ENCODE peak calls at places on chromosomes 6 and 20, in nine cellular contexts. One of them, this sample, is unnamed.

GRCh38 chr20:46438156-46438750 is 31.8 kb upstream of the ELMO2 start:
- DNase-seq in psoas muscle: no peak
- DNase-seq in endothelial cell of umbilical vein: peak
- DNase-seq in coronary artery: no peak
- DNase-seq in left lung: no peak
- DNase-seq in A549: peak
- DNase-seq in CD4-positive, alpha-beta T cell: no peak
- DNase-seq in Calu3: peak
- DNase-seq in foreskin fibroblast: peak
- DNase-seq in this sample: peak

GRCh38 chr6:160395187-160395586 is 47.0 kb downstream of the SLC22A3 start:
- DNase-seq in psoas muscle: no peak
- DNase-seq in Calu3: no peak
- DNase-seq in CD4-positive, alpha-beta T cell: no peak
- DNase-seq in endothelial cell of umbilical vein: no peak
- DNase-seq in left lung: no peak
- DNase-seq in foreskin fibroblast: no peak
- DNase-seq in A549: no peak
- DNase-seq in coronary artery: no peak
- DNase-seq in this sample: no peak

GRCh38 chr6:27532820-27533538 is 60.1 kb upstream of the ZNF184 start:
- DNase-seq in left lung: no peak
- DNase-seq in CD4-positive, alpha-beta T cell: no peak
- DNase-seq in endothelial cell of umbilical vein: no peak
- DNase-seq in psoas muscle: no peak
- DNase-seq in A549: no peak
- DNase-seq in Calu3: no peak
- DNase-seq in coronary artery: no peak
- DNase-seq in foreskin fibroblast: no peak
- DNase-seq in this sample: no peak

GRCh38 chr6:119172813-119173212 is 94.3 kb upstream of the FAM184A start:
- DNase-seq in psoas muscle: no peak
- DNase-seq in CD4-positive, alpha-beta T cell: no peak
- DNase-seq in A549: no peak
- DNase-seq in endothelial cell of umbilical vein: no peak
- DNase-seq in coronary artery: no peak
- DNase-seq in foreskin fibroblast: no peak
- DNase-seq in left lung: no peak
- DNase-seq in Calu3: no peak
- DNase-seq in this sample: no peak

GRCh38 chr20:4717816-4718215 is 3.9 kb upstream of the PRND start:
- DNase-seq in coronary artery: no peak
- DNase-seq in left lung: no peak
- DNase-seq in Calu3: no peak
- DNase-seq in foreskin fibroblast: peak
- DNase-seq in endothelial cell of umbilical vein: no peak
- DNase-seq in A549: no peak
- DNase-seq in psoas muscle: no peak
- DNase-seq in CD4-positive, alpha-beta T cell: no peak
- DNase-seq in this sample: no peak

GRCh38 chr6:135759831-135760230 is 91.7 kb upstream of the PDE7B start:
- DNase-seq in psoas muscle: no peak
- DNase-seq in Calu3: peak
- DNase-seq in left lung: no peak
- DNase-seq in A549: peak
- DNase-seq in coronary artery: no peak
- DNase-seq in foreskin fibroblast: no peak
- DNase-seq in endothelial cell of umbilical vein: peak
- DNase-seq in CD4-positive, alpha-beta T cell: no peak
- DNase-seq in this sample: no peak

GRCh38 chr20:57003012-57003411 is 263.4 kb downstream of the BMP7 start:
- DNase-seq in psoas muscle: no peak
- DNase-seq in coronary artery: no peak
- DNase-seq in A549: no peak
- DNase-seq in left lung: no peak
- DNase-seq in foreskin fibroblast: no peak
- DNase-seq in CD4-positive, alpha-beta T cell: no peak
- DNase-seq in Calu3: no peak
- DNase-seq in endothelial cell of umbilical vein: no peak
- DNase-seq in this sample: no peak

GRCh38 chr6:15244605-15245360 is 1.1 kb upstream of the JARID2 start:
- DNase-seq in CD4-positive, alpha-beta T cell: peak
- DNase-seq in psoas muscle: peak
- DNase-seq in endothelial cell of umbilical vein: peak
- DNase-seq in coronary artery: peak
- DNase-seq in Calu3: peak
- DNase-seq in foreskin fibroblast: peak
- DNase-seq in A549: peak
- DNase-seq in left lung: no peak
- DNase-seq in this sample: peak

GRCh38 chr20:49612127-49612738 is 44.3 kb upstream of the PTGIS start:
- DNase-seq in endothelial cell of umbilical vein: no peak
- DNase-seq in A549: no peak
- DNase-seq in Calu3: peak
- DNase-seq in foreskin fibroblast: no peak
- DNase-seq in CD4-positive, alpha-beta T cell: no peak
- DNase-seq in coronary artery: no peak
- DNase-seq in psoas muscle: peak
- DNase-seq in left lung: no peak
- DNase-seq in this sample: no peak

GRCh38 chr6:141364232-141364631 is 768.5 kb upstream of the GJE1 start:
- DNase-seq in A549: no peak
- DNase-seq in CD4-positive, alpha-beta T cell: no peak
- DNase-seq in psoas muscle: no peak
- DNase-seq in left lung: no peak
- DNase-seq in foreskin fibroblast: no peak
- DNase-seq in endothelial cell of umbilical vein: no peak
- DNase-seq in Calu3: no peak
- DNase-seq in coronary artery: no peak
- DNase-seq in this sample: no peak

GRCh38 chr6:78505178-78505577 is 362.2 kb upstream of the IRAK1BP1 start:
- DNase-seq in Calu3: no peak
- DNase-seq in left lung: no peak
- DNase-seq in psoas muscle: no peak
- DNase-seq in endothelial cell of umbilical vein: no peak
- DNase-seq in coronary artery: no peak
- DNase-seq in A549: no peak
- DNase-seq in CD4-positive, alpha-beta T cell: no peak
- DNase-seq in foreskin fibroblast: no peak
- DNase-seq in this sample: no peak

GRCh38 chr6:131950767-131951575 is at the start of gene CCN2:
- DNase-seq in left lung: peak
- DNase-seq in CD4-positive, alpha-beta T cell: no peak
- DNase-seq in A549: peak
- DNase-seq in foreskin fibroblast: peak
- DNase-seq in psoas muscle: peak
- DNase-seq in endothelial cell of umbilical vein: peak
- DNase-seq in coronary artery: peak
- DNase-seq in Calu3: peak
- DNase-seq in this sample: peak

GRCh38 chr6:134267917-134268361 is 50.0 kb downstream of the SGK1 start:
- DNase-seq in endothelial cell of umbilical vein: no peak
- DNase-seq in psoas muscle: no peak
- DNase-seq in coronary artery: no peak
- DNase-seq in A549: no peak
- DNase-seq in Calu3: no peak
- DNase-seq in CD4-positive, alpha-beta T cell: no peak
- DNase-seq in foreskin fibroblast: no peak
- DNase-seq in left lung: no peak
- DNase-seq in this sample: no peak

GRCh38 chr20:16011061-16011460 is 562.2 kb downstream of the KIF16B start:
- DNase-seq in foreskin fibroblast: no peak
- DNase-seq in CD4-positive, alpha-beta T cell: no peak
- DNase-seq in endothelial cell of umbilical vein: no peak
- DNase-seq in Calu3: no peak
- DNase-seq in left lung: no peak
- DNase-seq in A549: no peak
- DNase-seq in psoas muscle: no peak
- DNase-seq in coronary artery: no peak
- DNase-seq in this sample: no peak

GRCh38 chr20:45181639-45182038 is 6.9 kb downstream of the PI3 start:
- DNase-seq in Calu3: no peak
- DNase-seq in coronary artery: no peak
- DNase-seq in foreskin fibroblast: peak
- DNase-seq in CD4-positive, alpha-beta T cell: no peak
- DNase-seq in left lung: no peak
- DNase-seq in endothelial cell of umbilical vein: no peak
- DNase-seq in psoas muscle: no peak
- DNase-seq in A549: no peak
- DNase-seq in this sample: no peak

GRCh38 chr6:107729098-107729497 is 95.0 kb downstream of the SCML4 start:
- DNase-seq in coronary artery: no peak
- DNase-seq in endothelial cell of umbilical vein: no peak
- DNase-seq in psoas muscle: no peak
- DNase-seq in CD4-positive, alpha-beta T cell: no peak
- DNase-seq in foreskin fibroblast: no peak
- DNase-seq in Calu3: peak
- DNase-seq in A549: no peak
- DNase-seq in left lung: no peak
- DNase-seq in this sample: no peak
- TF ChIP-seq CTCF in coronary artery: no peak
- TF ChIP-seq CTCF in endothelial cell of umbilical vein: no peak
- TF ChIP-seq CTCF in psoas muscle: no peak
- TF ChIP-seq CTCF in CD4-positive, alpha-beta T cell: no peak
- TF ChIP-seq CTCF in foreskin fibroblast: peak
- TF ChIP-seq CTCF in Calu3: no peak
- TF ChIP-seq CTCF in A549: no peak
- TF ChIP-seq CTCF in left lung: no peak
- TF ChIP-seq CTCF in this sample: no peak

DNA sequence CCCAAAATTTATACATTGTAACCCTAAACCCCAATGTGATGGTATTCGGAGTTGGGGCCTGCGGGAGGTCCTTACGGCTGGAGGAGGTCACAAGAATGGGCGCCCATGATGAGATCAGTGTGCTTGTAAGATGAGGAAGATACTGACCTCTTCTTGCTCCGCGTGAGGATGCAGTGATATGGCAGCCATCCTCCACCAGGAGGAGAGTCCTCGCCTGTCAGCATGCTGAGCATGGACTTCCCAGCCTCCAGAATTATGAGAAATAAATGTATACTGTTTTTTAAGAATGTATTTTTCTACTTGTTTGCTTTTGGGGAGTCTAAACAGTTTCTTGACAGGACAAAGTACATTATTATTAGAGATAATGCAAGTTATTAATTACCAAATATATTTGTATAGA is 8.7 kb upstream of the SYNDIG1 start:
- DNase-seq in coronary artery: no peak
- DNase-seq in left lung: no peak
- DNase-seq in foreskin fibroblast: no peak
- DNase-seq in A549: no peak
- DNase-seq in endothelial cell of umbilical vein: no peak
- DNase-seq in CD4-positive, alpha-beta T cell: no peak
- DNase-seq in Calu3: no peak
- DNase-seq in psoas muscle: no peak
- DNase-seq in this sample: no peak
- TF ChIP-seq CTCF in coronary artery: no peak
- TF ChIP-seq CTCF in left lung: no peak
- TF ChIP-seq CTCF in foreskin fibroblast: peak
- TF ChIP-seq CTCF in A549: no peak
- TF ChIP-seq CTCF in endothelial cell of umbilical vein: no peak
- TF ChIP-seq CTCF in CD4-positive, alpha-beta T cell: no peak
- TF ChIP-seq CTCF in Calu3: no peak
- TF ChIP-seq CTCF in psoas muscle: no peak
- TF ChIP-seq CTCF in this sample: no peak

GRCh38 chr6:63573899-63574553 is 1.7 kb downstream of the LOC128125822 start:
- DNase-seq in foreskin fibroblast: peak
- DNase-seq in CD4-positive, alpha-beta T cell: no peak
- DNase-seq in coronary artery: no peak
- DNase-seq in left lung: no peak
- DNase-seq in endothelial cell of umbilical vein: peak
- DNase-seq in A549: no peak
- DNase-seq in psoas muscle: no peak
- DNase-seq in Calu3: peak
- DNase-seq in this sample: peak

GRCh38 chr6:63571883-63572732 is at the start of the genes LOC128125822 and PTP4A1:
- DNase-seq in Calu3: peak
- DNase-seq in left lung: peak
- DNase-seq in psoas muscle: peak
- DNase-seq in endothelial cell of umbilical vein: peak
- DNase-seq in A549: peak
- DNase-seq in foreskin fibroblast: peak
- DNase-seq in CD4-positive, alpha-beta T cell: peak
- DNase-seq in coronary artery: peak
- DNase-seq in this sample: peak

GRCh38 chr6:63572733-63573139 is 456 bp downstream of the LOC128125822 start:
- DNase-seq in coronary artery: no peak
- DNase-seq in endothelial cell of umbilical vein: no peak
- DNase-seq in Calu3: no peak
- DNase-seq in CD4-positive, alpha-beta T cell: no peak
- DNase-seq in psoas muscle: no peak
- DNase-seq in foreskin fibroblast: no peak
- DNase-seq in left lung: peak
- DNase-seq in A549: no peak
- DNase-seq in this sample: peak

GRCh38 chr6:63573140-63573898 is 1.0 kb downstream of the LOC128125822 start:
- DNase-seq in CD4-positive, alpha-beta T cell: peak
- DNase-seq in foreskin fibroblast: peak
- DNase-seq in coronary artery: peak
- DNase-seq in Calu3: peak
- DNase-seq in left lung: peak
- DNase-seq in A549: no peak
- DNase-seq in endothelial cell of umbilical vein: peak
- DNase-seq in psoas muscle: peak
- DNase-seq in this sample: peak

GRCh38 chr6:63571382-63571882 is 848 bp upstream of the LOC128125822 start:
- DNase-seq in left lung: no peak
- DNase-seq in foreskin fibroblast: no peak
- DNase-seq in CD4-positive, alpha-beta T cell: no peak
- DNase-seq in endothelial cell of umbilical vein: no peak
- DNase-seq in coronary artery: no peak
- DNase-seq in A549: no peak
- DNase-seq in psoas muscle: no peak
- DNase-seq in Calu3: no peak
- DNase-seq in this sample: no peak
- TF ChIP-seq CTCF in left lung: no peak
- TF ChIP-seq CTCF in foreskin fibroblast: no peak
- TF ChIP-seq CTCF in CD4-positive, alpha-beta T cell: no peak
- TF ChIP-seq CTCF in endothelial cell of umbilical vein: no peak
- TF ChIP-seq CTCF in coronary artery: no peak
- TF ChIP-seq CTCF in A549: peak
- TF ChIP-seq CTCF in psoas muscle: no peak
- TF ChIP-seq CTCF in Calu3: no peak
- TF ChIP-seq CTCF in this sample: no peak

DNA sequence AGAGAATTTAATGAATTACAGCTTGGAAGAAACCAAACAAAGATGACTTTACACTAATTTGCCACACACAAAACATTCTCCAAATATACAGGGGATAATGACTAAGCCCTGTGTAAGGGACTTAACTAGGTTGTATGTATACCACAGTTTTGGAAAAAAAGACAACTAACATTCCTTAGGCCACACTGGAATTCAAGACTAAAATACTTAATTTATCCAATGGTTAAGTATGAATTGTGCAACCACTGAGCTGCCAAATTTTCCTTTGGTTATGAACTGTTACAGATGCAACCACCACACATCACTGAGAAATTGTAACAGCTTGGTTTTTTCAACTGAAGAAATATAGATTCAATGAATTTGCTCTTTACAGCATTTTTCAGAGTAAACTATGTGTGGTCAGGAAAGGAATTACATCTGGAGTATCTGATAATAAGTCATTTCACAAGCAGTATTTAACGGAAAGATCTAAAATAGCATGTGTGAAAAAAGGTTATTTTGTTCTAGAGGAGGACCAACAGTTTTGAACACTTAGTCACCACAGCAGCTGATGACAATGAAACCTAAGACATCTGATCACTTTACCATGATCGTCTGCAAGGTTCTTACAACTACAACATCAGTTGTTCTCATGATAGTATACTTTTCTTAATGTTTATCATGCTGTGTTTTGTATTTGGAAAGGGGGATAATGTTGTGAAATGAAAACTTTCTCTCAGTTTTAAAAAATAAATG is 318.8 kb downstream of the BCKDHB start:
- DNase-seq in CD4-positive, alpha-beta T cell: no peak
- DNase-seq in coronary artery: no peak
- DNase-seq in left lung: no peak
- DNase-seq in A549: no peak
- DNase-seq in endothelial cell of umbilical vein: no peak
- DNase-seq in psoas muscle: no peak
- DNase-seq in foreskin fibroblast: peak
- DNase-seq in Calu3: no peak
- DNase-seq in this sample: no peak
- TF ChIP-seq CTCF in CD4-positive, alpha-beta T cell: no peak
- TF ChIP-seq CTCF in coronary artery: no peak
- TF ChIP-seq CTCF in left lung: no peak
- TF ChIP-seq CTCF in A549: no peak
- TF ChIP-seq CTCF in endothelial cell of umbilical vein: no peak
- TF ChIP-seq CTCF in psoas muscle: no peak
- TF ChIP-seq CTCF in foreskin fibroblast: no peak
- TF ChIP-seq CTCF in Calu3: no peak
- TF ChIP-seq CTCF in this sample: no peak